ENCODE peak calls at places on chromosomes 5 and 9, in seven cellular contexts. T is mesendoderm, P is neuronal stem cell, G is H1, R is IMR-90, K is H9, E is trophoblast cell. C is an unnamed sample.
A peak's percentile ranks its signal among the peaks of the same experiment; 100 is the strongest.

GRCh38 chr5:138303365-138303764 is 28.2 kb downstream of the CDC25C start:
- DNase-seq in T (no peak), P (no peak), G (no peak), R (peak; percentile 68), K (no peak), E (peak; percentile 20), C (peak; percentile 36)

GRCh38 chr5:132747693-132748440 is 641 bp downstream of the CCNI2 start:
- DNase-seq in T (peak; percentile 28), P (no peak), G (peak; percentile 74), R (no peak), K (peak; percentile 60), E (no peak), C (no peak)

GRCh38 chr5:132414634-132415377 is 45.3 kb downstream of the SLC22A5 start:
- DNase-seq in T (no peak), P (no peak), G (no peak), R (no peak), K (no peak), E (peak; percentile 88), C (peak; percentile 62)

GRCh38 chr5:15285901-15286583 is 213.9 kb upstream of the FBXL7 start:
- DNase-seq in T (no peak), P (no peak), G (no peak), R (peak; percentile 85), K (no peak), E (no peak), C (peak; percentile 59)

GRCh38 chr5:50325237-50325832 is 115.8 kb downstream of the EMB start:
- DNase-seq in T (peak; percentile 12), P (no peak), G (no peak), R (peak; percentile 28), K (no peak), E (no peak), C (peak; percentile 17)

GRCh38 chr5:141910271-141910673 is 13.4 kb upstream of the DELE1 start:
- DNase-seq in T (peak; percentile 26), P (no peak), G (no peak), R (no peak), K (no peak), E (no peak), C (no peak)

GRCh38 chr5:32098806-32099435 is 75.2 kb downstream of the GOLPH3 start:
- DNase-seq in T (no peak), P (no peak), G (peak; percentile 35), R (no peak), K (no peak), E (no peak), C (no peak)

GRCh38 chr5:52051759-52052158 is 668.5 kb downstream of the ISL1 start:
- DNase-seq in T (no peak), P (no peak), G (no peak), R (no peak), K (no peak), E (no peak), C (no peak)

GRCh38 chr9:122078557-122078956 is 14.6 kb downstream of the TTLL11 start:
- DNase-seq in T (no peak), P (no peak), G (no peak), R (no peak), K (no peak), E (no peak), C (no peak)

GRCh38 chr5:147963436-147963835 is 57.1 kb upstream of the C5orf46 start:
- DNase-seq in T (no peak), P (no peak), G (no peak), R (no peak), K (no peak), E (no peak), C (no peak)

GRCh38 chr5:157130933-157131332 is 11.7 kb downstream of the MED7 start:
- DNase-seq in T (peak; percentile 46), P (no peak), G (no peak), R (peak; percentile 21), K (no peak), E (peak; percentile 76), C (peak; percentile 30)

GRCh38 chr5:89729623-89730390 is 679.7 kb downstream of the CETN3 start:
- DNase-seq in T (peak; percentile 63), P (no peak), G (no peak), R (no peak), K (no peak), E (no peak), C (peak; percentile 10)

GRCh38 chr9:83219154-83219923 is 156.4 kb upstream of the RASEF start:
- DNase-seq in T (peak; percentile 93), P (peak; percentile 74), G (peak; percentile 93), R (peak; percentile 46), K (peak; percentile 89), E (peak; percentile 53), C (peak; percentile 87)

GRCh38 chr5:54390015-54390414 is 65.5 kb upstream of the HSPB3 start:
- DNase-seq in T (peak; percentile 22), P (no peak), G (no peak), R (peak; percentile 97), K (no peak), E (no peak), C (peak; percentile 55)

GRCh38 chr5:123511290-123511647 is 708 bp upstream of the CSNK1G3 start:
- DNase-seq in T (peak; percentile 69), P (peak; percentile 18), G (no peak), R (peak; percentile 70), K (no peak), E (peak; percentile 50), C (peak; percentile 66)

GRCh38 chr5:107289030-107289714 is 381.6 kb downstream of the EFNA5 start:
- DNase-seq in T (no peak), P (no peak), G (no peak), R (no peak), K (no peak), E (no peak), C (no peak)

GRCh38 chr5:107294669-107295068 is 376.1 kb downstream of the EFNA5 start:
- DNase-seq in T (no peak), P (no peak), G (no peak), R (no peak), K (no peak), E (no peak), C (no peak)

GRCh38 chr5:107294151-107294550 is 376.6 kb downstream of the EFNA5 start:
- DNase-seq in T (no peak), P (no peak), G (no peak), R (no peak), K (no peak), E (no peak), C (no peak)

GRCh38 chr5:107293551-107293950 is 377.2 kb downstream of the EFNA5 start:
- DNase-seq in T (no peak), P (no peak), G (no peak), R (no peak), K (no peak), E (no peak), C (no peak)

GRCh38 chr5:107290780-107291398 is 379.8 kb downstream of the EFNA5 start:
- DNase-seq in T (no peak), P (no peak), G (no peak), R (no peak), K (no peak), E (no peak), C (no peak)
- H2BK5ac ChIP-seq in T (no peak overlapping the region), P (no peak overlapping the region), G (no peak overlapping the region), R (no peak overlapping the region), K (no peak overlapping the region), E (no peak overlapping the region), C (peak overlapping the region; percentile 14)

GRCh38 chr9:97874617-97875016 is 21.6 kb downstream of the FOXE1 start:
- DNase-seq in T (no peak), P (no peak), G (peak; percentile 37), R (no peak), K (no peak), E (no peak), C (no peak)

GRCh38 chr9:97876061-97876460 is 23.0 kb downstream of the FOXE1 start:
- DNase-seq in T (no peak), P (no peak), G (no peak), R (no peak), K (no peak), E (no peak), C (no peak)

GRCh38 chr9:97875111-97875510 is 22.1 kb downstream of the FOXE1 start:
- DNase-seq in T (no peak), P (no peak), G (no peak), R (no peak), K (no peak), E (no peak), C (no peak)

DNA sequence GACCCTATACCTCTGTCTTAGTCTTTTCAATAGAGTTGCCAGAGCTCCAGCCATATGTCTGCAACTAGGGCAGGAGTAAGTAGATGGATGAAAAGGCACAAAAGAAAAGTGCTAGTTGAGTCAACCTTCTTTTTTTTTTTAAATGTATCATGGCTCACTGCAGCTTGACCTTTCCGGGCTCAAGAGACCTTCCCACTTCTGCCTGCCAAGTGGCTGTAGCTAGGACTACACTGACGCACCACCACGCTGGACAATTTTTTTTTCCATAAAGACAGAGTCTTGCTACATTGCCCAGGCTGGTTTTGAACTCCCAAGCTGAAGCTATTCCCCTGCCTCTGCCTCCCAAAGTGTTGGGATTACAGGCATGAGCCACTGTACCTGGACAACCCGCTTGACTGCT is 27.3 kb downstream of the FOXE1 start:
- DNase-seq in T (no peak), P (no peak), G (peak; percentile 31), R (peak; percentile 34), K (no peak), E (no peak), C (peak; percentile 15)
- H3K27me3 ChIP-seq in T (no peaks in the 10 kb centered on the region), P (no peaks in the 10 kb centered on the region), G (no peaks in the 10 kb centered on the region), R (no peaks in the 10 kb centered on the region), K (no peaks in the 10 kb centered on the region), E (no peaks in the 10 kb centered on the region), C (no peaks in the 10 kb centered on the region)

DNA sequence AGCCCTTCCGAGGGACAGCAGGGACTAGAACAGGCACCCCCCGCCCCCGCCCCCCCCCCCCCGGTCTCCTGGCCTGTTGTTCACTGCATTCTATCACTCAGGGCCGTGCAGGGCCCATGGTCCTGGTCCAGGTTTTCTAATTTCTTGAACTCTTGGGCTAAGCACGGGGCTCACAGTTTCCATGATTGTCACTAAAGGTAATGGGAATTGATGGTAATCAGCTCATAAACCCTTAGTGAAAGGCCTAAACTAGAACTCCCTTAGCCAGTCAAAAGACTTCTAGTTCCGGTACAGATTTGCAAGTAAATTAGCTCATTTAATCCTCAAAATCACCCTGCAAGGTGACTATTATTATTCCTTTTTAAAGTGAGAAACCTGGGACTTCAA is 14.7 kb upstream of the PWWP2A start:
- DNase-seq in T (peak; percentile 16), P (no peak), G (no peak), R (no peak), K (no peak), E (no peak), C (no peak)
- H2BK5ac ChIP-seq in T (no peak overlapping the region), P (no peak overlapping the region), G (peak overlapping the region; percentile 89), R (no peak overlapping the region), K (no peak overlapping the region), E (no peak overlapping the region), C (no peak overlapping the region)

DNA sequence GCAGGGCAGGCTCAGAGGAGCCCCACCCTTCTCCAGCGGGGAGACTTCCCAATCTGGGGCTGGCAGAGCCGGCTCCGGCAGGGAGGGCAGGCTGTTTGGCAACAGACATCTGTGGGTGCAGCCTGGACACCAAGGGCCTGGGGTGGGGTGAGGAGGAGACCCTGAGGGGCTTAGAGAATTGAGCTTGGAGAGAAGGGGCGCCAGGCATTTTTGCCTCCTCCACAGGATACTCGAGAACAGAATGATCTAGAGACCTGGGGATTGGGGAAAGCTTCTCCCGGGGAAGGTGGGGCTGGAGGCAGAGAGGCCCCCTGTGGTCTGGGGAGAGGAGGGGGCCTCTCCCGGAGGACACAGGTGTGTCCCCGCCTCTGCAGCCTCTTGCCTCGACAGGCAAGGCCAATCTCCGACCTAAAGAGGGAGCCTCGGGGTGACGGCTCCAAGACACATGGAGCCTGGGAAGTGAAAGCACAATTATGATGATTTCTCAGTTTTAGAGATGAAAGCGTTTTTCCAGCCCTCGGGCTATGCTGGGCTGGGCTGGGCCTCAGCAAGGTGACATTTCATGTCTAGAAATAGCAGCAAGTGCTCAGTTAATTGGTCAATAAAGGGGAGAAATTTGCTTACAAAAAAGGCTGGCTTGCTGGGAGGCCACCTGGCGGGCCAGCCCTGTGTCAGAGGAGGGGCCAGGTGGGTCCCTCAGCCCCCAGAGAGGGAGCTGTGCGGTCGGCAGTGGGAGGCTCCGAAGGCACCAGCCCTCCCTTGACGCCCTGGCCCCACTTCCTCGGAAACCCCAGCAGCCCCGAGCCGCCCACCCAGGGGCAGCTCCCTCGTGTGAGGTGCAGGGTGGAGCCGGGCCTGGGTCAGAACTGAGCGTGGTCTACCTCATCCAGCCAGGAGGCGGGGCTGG is 8.2 kb downstream of the LHX3 start:
- DNase-seq in T (no peak), P (no peak), G (peak; percentile 70), R (no peak), K (peak; percentile 49), E (no peak), C (no peak)
- H3K27me3 ChIP-seq in T (peaks cover 81% of the 10 kb centered on the region), P (peaks cover 71% of the 10 kb centered on the region), G (peaks cover 99% of the 10 kb centered on the region), R (peaks cover 88% of the 10 kb centered on the region), K (peaks cover 91% of the 10 kb centered on the region), E (peaks cover 90% of the 10 kb centered on the region), C (peaks cover 86% of the 10 kb centered on the region)